ENCODE peak calls at places on chromosomes 11 and 22, in six cellular contexts. W is nucleus accumbens, O is upper lobe of right lung, I is mucosa of gallbladder, J is SK-MEL-5, U is fibroblast of lung. X is an unnamed sample.

GRCh38 chr22:46421272-46421671 is 85.8 kb downstream of the TRMU start:
- DNase-seq in W (no peak), O (no peak), I (no peak), J (no peak), U (no peak), X (no peak)

GRCh38 chr11:129320485-129320884 is 55.2 kb upstream of the BARX2 start:
- DNase-seq in W (no peak), O (no peak), I (no peak), J (peak), U (peak), X (no peak)

GRCh38 chr11:72141066-72141465 is 5.5 kb downstream of the FOLR3 start:
- DNase-seq in W (no peak), O (no peak), I (no peak), J (peak), U (peak), X (no peak)

GRCh38 chr22:19598054-19598855 is 74.0 kb upstream of the CLDN5 start:
- DNase-seq in W (no peak), O (peak), I (no peak), J (no peak), U (no peak), X (no peak)

GRCh38 chr11:34270711-34271110 is 87.1 kb downstream of the ABTB2 start:
- DNase-seq in W (no peak), O (no peak), I (no peak), J (no peak), U (no peak), X (no peak)

GRCh38 chr11:24734742-24735141 is 237.9 kb downstream of the LUZP2 start:
- DNase-seq in W (no peak), O (no peak), I (no peak), J (no peak), U (no peak), X (no peak)

GRCh38 chr22:47150426-47150825 is 388.0 kb downstream of the TBC1D22A start:
- DNase-seq in W (no peak), O (no peak), I (no peak), J (no peak), U (no peak), X (no peak)

GRCh38 chr11:12200359-12201015 is 90.1 kb downstream of the MICAL2 start:
- DNase-seq in W (no peak), O (peak), I (no peak), J (no peak), U (peak), X (peak)

GRCh38 chr11:115761348-115761747 is 257.1 kb upstream of the CADM1 start:
- DNase-seq in W (no peak), O (no peak), I (no peak), J (no peak), U (no peak), X (no peak)

X was measured in prostate gland.